ENCODE peak calls at places on chromosomes 11 and 22, in ten cellular contexts. Z is A549; T is thoracic aorta; Q is activated CD4-positive, alpha-beta T cell treated with anti-CD3 and anti-CD28 coated beads for 1 hour; N is NCI-H1417; X is T1000; V is NCI-H1105; A is B cell; U is stimulated activated CD4-positive, alpha-beta T cell treated with anti-CD3 and anti-CD28 coated beads, Interleukin-12 subunit alpha, Interleukin-12 subunit beta, amount 100 ng/mL, for 4 hours; I is lower leg skin. E is an unnamed sample.

GRCh38 chr11:3157381-3158130 is 7.6 kb downstream of the OSBPL5 start:
- DNase-seq in Z (no peak), T (no peak), Q (no peak), N (no peak), X (no peak), V (no peak), A (no peak), U (no peak), I (no peak), E (peak; percentile 40)

GRCh38 chr11:45724145-45724544 is 58.7 kb upstream of the CHST1 start:
- DNase-seq in Z (no peak), T (no peak), Q (no peak), N (no peak), X (no peak), V (peak; percentile 8), A (no peak), U (no peak), I (peak; percentile 49), E (peak; percentile 62)

GRCh38 chr11:441418-442274 is at the start of gene ANO9:
- DNase-seq in Z (no peak), T (no peak), Q (peak; percentile 39), N (peak; percentile 67), X (no peak), V (peak; percentile 59), A (peak; percentile 76), U (peak; percentile 64), I (no peak), E (peak; percentile 96)

GRCh38 chr11:61375709-61376108 is 13.5 kb downstream of the TMEM138 start:
- DNase-seq in Z (no peak), T (no peak), Q (no peak), N (no peak), X (no peak), V (no peak), A (no peak), U (no peak), I (no peak), E (no peak)

GRCh38 chr22:50723991-50724390 is 14.0 kb upstream of the ACR start:
- DNase-seq in Z (no peak), T (no peak), Q (no peak), N (no peak), X (no peak), V (no peak), A (peak; percentile 35), U (no peak), I (no peak), E (no peak)

GRCh38 chr22:39360674-39361413 is 11.1 kb downstream of the SYNGR1 start:
- DNase-seq in Z (no peak), T (no peak), Q (no peak), N (peak; percentile 39), X (no peak), V (no peak), A (peak; percentile 0), U (no peak), I (no peak), E (peak; percentile 83)

GRCh38 chr11:119322921-119323531 is 6.1 kb upstream of the MCAM start:
- DNase-seq in Z (no peak), T (no peak), Q (no peak), N (no peak), X (no peak), V (no peak), A (no peak), U (no peak), I (peak; percentile 75), E (no peak)

GRCh38 chr11:103800406-103801114 is 235.9 kb upstream of the DDI1 start:
- DNase-seq in Z (no peak), T (no peak), Q (no peak), N (no peak), X (no peak), V (no peak), A (no peak), U (no peak), I (no peak), E (no peak)

GRCh38 chr11:126194121-126194543 is 17.3 kb downstream of the RPUSD4 start:
- DNase-seq in Z (peak; percentile 55), T (no peak), Q (no peak), N (peak; percentile 72), X (peak; percentile 7), V (peak; percentile 59), A (peak; percentile 24), U (peak; percentile 6), I (no peak), E (peak; percentile 82)